ENCODE peak calls at places on chromosomes 12 and 14, in four cellular contexts. F, K, P and I are unnamed samples.
A peak's percentile ranks its signal among the peaks of the same experiment; 100 is the strongest.

GRCh38 chr14:57961793-57962075 is 95.8 kb upstream of the SLC35F4 start:
- DNase-seq in P (no peak), F (no peak), K (no peak), I (no peak)

GRCh38 chr12:94374124-94374523 is 85.5 kb downstream of the CEP83 start:
- DNase-seq in P (no peak), K (no peak), F (no peak), I (no peak)

GRCh38 chr12:66803972-66804371 is 125.1 kb upstream of the GRIP1 start:
- DNase-seq in P (no peak), F (no peak), K (no peak), I (no peak)

GRCh38 chr14:48936352-48936751 is 649.8 kb downstream of the RPS29 start:
- DNase-seq in P (no peak), F (no peak), K (peak; percentile 80), I (no peak)

GRCh38 chr14:38256358-38256840 is 506 bp upstream of the CLEC14A start:
- DNase-seq in F (peak; percentile 74), K (no peak), P (no peak), I (no peak)

GRCh38 chr12:65313704-65314317 is 35.3 kb downstream of the MSRB3 start:
- DNase-seq in P (no peak), F (no peak), K (no peak), I (no peak)

GRCh38 chr12:125099407-125099779 is 34.2 kb downstream of the AACS start:
- DNase-seq in F (no peak), K (no peak), P (no peak), I (no peak)

GRCh38 chr14:61562321-61563161 is 132.8 kb upstream of the HIF1A start:
- DNase-seq in K (peak; percentile 96), P (no peak), F (no peak), I (peak; percentile 100)

GRCh38 chr12:55652352-55652751 is 15.7 kb downstream of the OR10P1 start:
- DNase-seq in K (no peak), F (no peak), P (no peak), I (no peak)

GRCh38 chr14:72000907-72001306 is 68.7 kb downstream of the RGS6 start:
- DNase-seq in P (peak; percentile 36), F (no peak), K (no peak), I (no peak)

GRCh38 chr14:32330356-32331226 is 1.5 kb downstream of the AKAP6 start:
- DNase-seq in K (no peak), P (no peak), F (no peak), I (no peak)

GRCh38 chr14:65184032-65184764 is 81.9 kb upstream of the MAX start:
- DNase-seq in F (no peak), K (no peak), P (no peak), I (no peak)

GRCh38 chr12:48183876-48184548 is 568 bp downstream of the CCDC184 start:
- DNase-seq in K (no peak), F (no peak), P (no peak), I (no peak)

GRCh38 chr14:67411820-67412421 is at the start of gene PLEK2:
- DNase-seq in P (no peak), K (no peak), F (no peak), I (no peak)

GRCh38 chr12:51817027-51817953 is 31.2 kb downstream of the FIGNL2 start:
- DNase-seq in K (no peak), F (no peak), P (no peak), I (no peak)

GRCh38 chr12:45121224-45121623 is 70.3 kb upstream of the DBX2 start:
- DNase-seq in P (no peak), F (no peak), K (no peak), I (no peak)

GRCh38 chr14:50726372-50727107 is 58.4 kb upstream of the SAV1 start:
- DNase-seq in K (no peak), F (no peak), P (no peak), I (peak; percentile 7)

GRCh38 chr12:24500466-24501232 is 448.3 kb downstream of the BCAT1 start:
- DNase-seq in F (no peak), P (no peak), K (no peak), I (no peak)

GRCh38 chr12:103571286-103571685 is 15.8 kb upstream of the STAB2 start:
- DNase-seq in K (no peak), F (no peak), P (peak; percentile 19), I (no peak)

GRCh38 chr12:12608557-12608957 is 3.1 kb upstream of the CREBL2 start:
- DNase-seq in P (no peak), F (no peak), K (no peak), I (no peak)

GRCh38 chr12:130838284-130838950 is 633 bp downstream of the STX2 start:
- DNase-seq in P (peak; percentile 21), F (peak; percentile 23), K (no peak), I (no peak)

GRCh38 chr12:6226701-6227096 is 26.5 kb downstream of the CD9 start:
- DNase-seq in K (no peak), F (peak; percentile 73), P (peak; percentile 75), I (no peak)

GRCh38 chr12:120869376-120869775 is 34.8 kb downstream of the SPPL3 start:
- DNase-seq in F (no peak), P (no peak), K (no peak), I (no peak)

GRCh38 chr12:105420046-105420445 is 89.6 kb downstream of the C12orf75 start:
- DNase-seq in K (no peak), F (no peak), P (no peak), I (no peak)

GRCh38 chr12:105419606-105420005 is 89.1 kb downstream of the C12orf75 start:
- DNase-seq in K (no peak), F (no peak), P (no peak), I (no peak)

GRCh38 chr12:105418232-105418631 is 87.7 kb downstream of the C12orf75 start:
- DNase-seq in K (peak; percentile 80), F (no peak), P (no peak), I (peak; percentile 93)

GRCh38 chr12:105418821-105419291 is 88.4 kb downstream of the C12orf75 start:
- DNase-seq in K (no peak), F (no peak), P (no peak), I (no peak)

DNA sequence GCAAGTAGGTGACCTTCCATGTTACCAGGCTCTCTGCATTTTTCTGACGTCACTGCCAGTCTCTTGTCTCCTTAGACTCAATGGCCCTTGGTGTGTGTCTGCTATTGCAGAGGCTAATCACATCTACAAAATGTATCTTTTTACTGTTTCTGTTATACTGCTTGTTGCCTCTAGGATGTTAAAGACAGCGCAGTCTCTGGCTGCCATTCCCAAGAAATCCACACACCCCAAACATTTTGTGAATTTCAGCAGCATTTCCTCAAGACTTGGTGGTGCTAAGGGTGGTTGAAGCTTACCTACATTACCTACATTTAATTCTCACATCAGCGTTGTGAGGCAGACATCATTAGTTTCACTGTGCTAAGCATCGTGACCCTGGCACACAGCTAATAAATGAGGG is 87.2 kb downstream of the C12orf75 start:
- DNase-seq in K (no peak), F (no peak), P (no peak), I (no peak)
- TF ChIP-seq CTCF in K (no peak), F (no peak), P (no peak), I (no peak)

GRCh38 chr12:15534322-15534721 is 212.0 kb downstream of the PTPRO start:
- DNase-seq in F (no peak), K (no peak), P (no peak), I (no peak)
- H3K4me3 ChIP-seq in F (no peak overlapping the region), K (no peak overlapping the region), P (no peak overlapping the region), I (no peak overlapping the region)

GRCh38 chr14:73662439-73663056 is 17.8 kb downstream of the DNAL1 start:
- DNase-seq in K (peak; percentile 86), F (peak; percentile 30), P (no peak), I (peak; percentile 82)
- TF ChIP-seq CTCF in K (peak; percentile 63), F (peak; percentile 22), P (no peak), I (peak; percentile 57)

GRCh38 chr12:114396869-114397719 is 8.8 kb downstream of the TBX5 start:
- DNase-seq in K (no peak), F (no peak), P (no peak), I (no peak)
- H3K4me3 ChIP-seq in K (no peak overlapping the region), F (no peak overlapping the region), P (no peak overlapping the region), I (no peak overlapping the region)

GRCh38 chr12:97309921-97310320 is 152.7 kb upstream of the RMST start:
- DNase-seq in F (no peak), P (no peak), K (no peak), I (no peak)

GRCh38 chr12:97313471-97314190 is 149.0 kb upstream of the RMST start:
- DNase-seq in F (no peak), K (no peak), P (no peak), I (peak; percentile 21)

GRCh38 chr12:97308576-97309198 is 153.9 kb upstream of the RMST start:
- DNase-seq in P (peak; percentile 20), F (no peak), K (no peak), I (no peak)

DNA sequence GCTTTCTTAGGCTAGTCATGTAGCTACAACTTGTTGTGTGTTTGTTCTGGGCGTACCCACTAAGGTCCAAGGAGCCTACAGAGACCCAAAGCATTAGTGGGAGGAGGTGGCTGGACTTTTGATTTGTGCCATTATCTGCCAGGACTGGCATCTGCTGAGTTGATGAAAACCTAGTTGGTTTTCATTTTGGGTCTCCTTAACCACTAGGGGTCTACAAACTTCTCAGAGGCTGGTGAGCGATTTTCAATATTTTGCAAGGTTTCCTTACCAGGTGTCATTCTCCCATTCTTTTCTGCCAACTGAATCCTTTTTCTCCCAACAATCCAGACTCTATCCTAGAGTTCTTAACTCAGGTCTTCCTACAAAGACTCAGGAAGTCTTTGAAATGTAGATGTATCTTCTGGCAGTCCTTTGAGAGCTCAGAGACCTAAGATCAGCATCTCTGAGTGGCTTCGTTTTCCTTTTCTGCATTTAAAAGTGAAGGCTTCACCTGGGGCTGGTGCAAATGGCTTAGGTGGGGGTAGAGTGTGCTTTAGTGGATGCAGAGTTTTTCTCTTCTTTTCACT is 150.0 kb upstream of the RMST start:
- DNase-seq in F (no peak), K (no peak), P (no peak), I (no peak)
- TF ChIP-seq CTCF in F (no peak), K (peak; percentile 23), P (no peak), I (no peak)

DNA sequence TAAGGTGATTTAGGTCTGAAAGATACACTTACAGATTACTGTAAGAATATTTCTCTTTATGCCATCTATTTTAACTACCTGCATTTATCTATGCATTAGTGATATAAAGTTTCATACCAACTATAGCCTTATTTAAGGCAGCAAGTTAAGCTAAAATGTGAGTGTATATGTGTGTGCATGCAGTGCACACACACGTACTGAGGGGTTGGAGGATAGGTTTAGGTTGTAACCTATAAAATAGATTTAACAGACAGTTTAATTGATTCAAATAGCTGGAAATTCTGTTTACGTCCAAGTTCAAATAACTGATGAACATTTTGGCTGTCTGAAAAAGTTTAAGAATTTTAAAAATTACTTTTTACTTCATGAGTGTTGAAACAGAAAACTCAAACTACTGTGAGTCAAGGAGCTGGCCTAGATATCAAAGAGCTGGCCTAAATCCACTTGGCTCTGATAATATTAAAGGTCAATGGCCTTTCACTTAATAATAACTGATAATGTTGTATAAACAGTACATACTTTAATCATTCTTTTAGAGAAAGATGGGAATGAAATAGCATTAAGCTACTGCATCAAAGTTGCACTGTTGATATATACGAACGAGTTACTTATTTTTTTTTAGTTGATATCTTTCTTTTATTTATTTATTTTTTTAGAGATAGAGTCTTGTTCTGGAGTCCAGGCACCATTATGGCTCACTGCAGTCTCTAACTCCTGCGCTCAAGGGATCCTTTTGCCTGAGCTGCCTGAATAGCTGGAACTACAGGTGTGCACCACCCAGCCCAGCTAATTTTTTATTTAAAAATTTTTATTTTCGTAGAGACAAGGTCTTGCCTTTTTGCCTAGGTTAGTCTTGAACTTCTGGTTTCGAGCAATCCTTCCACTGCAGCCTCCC is 13.8 kb upstream of the KCNJ8 start:
- DNase-seq in F (peak; percentile 45), P (no peak), K (no peak), I (no peak)
- H3K4me3 ChIP-seq in F (no peak overlapping the region), P (no peak overlapping the region), K (no peak overlapping the region), I (no peak overlapping the region)